ENCODE peak calls at places on chromosomes 2 and 18, in five cellular contexts. A, J, Z, U and V are unnamed samples.

GRCh38 chr2:127857494-127857818 is 499 bp downstream of the POLR2D start:
- DNase-seq in U (no peak), Z (no peak), A (peak; percentile 11), J (no peak), V (peak; percentile 21)

GRCh38 chr2:241909769-241910168 is 40.2 kb downstream of the RTP5 start:
- DNase-seq in J (no peak), U (no peak), A (no peak), Z (no peak), V (no peak)

GRCh38 chr2:126859631-126860030 is 39.1 kb upstream of the TEX51 start:
- DNase-seq in J (peak; percentile 22), Z (no peak), A (no peak), U (no peak), V (no peak)

GRCh38 chr2:10385501-10385900 is 62.6 kb downstream of the ODC1 start:
- DNase-seq in Z (no peak), J (no peak), U (no peak), A (no peak), V (no peak)

GRCh38 chr2:191631754-191632153 is 46.2 kb upstream of the NABP1 start:
- DNase-seq in U (peak; percentile 20), J (no peak), A (peak; percentile 70), Z (peak; percentile 61), V (peak; percentile 31)

GRCh38 chr2:8309131-8309530 is 372.7 kb upstream of the ID2 start:
- DNase-seq in A (no peak), U (no peak), Z (no peak), J (no peak), V (no peak)

GRCh38 chr2:235747868-235748144 is 254.0 kb downstream of the AGAP1 start:
- DNase-seq in Z (peak; percentile 66), U (no peak), A (peak; percentile 82), J (no peak), V (peak; percentile 16)

GRCh38 chr2:104862061-104862941 is 8.4 kb downstream of the POU3F3 start:
- DNase-seq in U (no peak), J (no peak), Z (no peak), A (no peak), V (no peak)

GRCh38 chr2:171957061-171957460 is 34.8 kb downstream of the HAT1 start:
- DNase-seq in J (no peak), A (peak; percentile 21), Z (no peak), U (no peak), V (no peak)

DNA sequence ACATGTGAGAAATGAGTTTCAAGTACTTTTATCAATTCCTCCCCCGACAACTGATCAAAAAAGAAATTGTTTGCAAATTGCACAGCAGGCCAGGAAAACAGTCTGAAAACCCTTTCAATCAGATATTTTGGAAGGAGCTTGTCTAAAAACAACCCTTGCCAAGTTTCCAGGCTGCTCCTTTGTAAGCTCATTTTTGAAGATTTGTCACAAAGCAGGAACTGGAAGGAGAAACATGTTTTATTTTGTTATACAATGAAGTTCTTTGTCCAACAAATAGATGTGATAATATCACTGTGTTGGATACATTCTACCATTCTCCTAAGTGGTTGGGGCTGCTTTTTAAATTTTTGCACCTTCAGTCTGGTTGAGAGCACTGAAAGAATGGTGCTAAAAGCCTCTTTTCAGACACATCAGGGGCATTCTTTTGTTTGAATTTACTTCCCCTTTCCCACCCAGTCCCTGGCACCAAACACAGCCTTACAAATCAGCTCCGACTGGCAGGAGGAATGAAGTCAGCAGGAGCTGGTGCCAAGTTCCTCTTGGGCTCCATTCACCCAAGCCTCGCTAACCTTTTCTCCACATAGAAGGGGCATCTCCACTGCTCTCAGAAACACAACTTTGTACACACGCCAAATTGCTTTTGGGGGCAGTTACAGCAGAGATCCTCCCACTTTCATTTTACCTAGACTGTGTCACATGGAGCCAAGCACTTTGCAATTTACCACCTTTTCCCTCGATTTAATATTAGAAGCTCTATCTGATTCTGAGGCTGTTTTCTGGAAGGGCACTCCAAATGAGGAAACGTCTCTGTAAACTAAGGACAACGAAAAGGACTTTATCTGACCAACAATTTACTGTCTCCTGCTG is 88.0 kb downstream of the C1D start:
- DNase-seq in J (peak; percentile 36), U (peak; percentile 25), A (no peak), Z (no peak), V (peak; percentile 49)
- H3K4me1 ChIP-seq in J (no peaks in the 10 kb centered on the region), U (no peaks in the 10 kb centered on the region), A (no peaks in the 10 kb centered on the region), Z (no peaks in the 10 kb centered on the region), V (peaks cover 4% of the 10 kb centered on the region)

GRCh38 chr2:112148477-112148876 is 10.3 kb downstream of the FBLN7 start:
- DNase-seq in U (no peak), Z (no peak), A (no peak), J (no peak), V (no peak)
- H3K4me1 ChIP-seq in U (peaks cover 8% of the 10 kb centered on the region), Z (no peaks in the 10 kb centered on the region), A (no peaks in the 10 kb centered on the region), J (no peaks in the 10 kb centered on the region), V (no peaks in the 10 kb centered on the region)

GRCh38 chr2:218229851-218230250 is 12.9 kb downstream of the ARPC2 start:
- DNase-seq in J (no peak), Z (no peak), U (no peak), A (peak; percentile 58), V (no peak)
- H3K4me1 ChIP-seq in J (peaks cover 17% of the 10 kb centered on the region), Z (peaks cover 3% of the 10 kb centered on the region), U (peaks cover 58% of the 10 kb centered on the region), A (peaks cover 32% of the 10 kb centered on the region), V (peaks cover 52% of the 10 kb centered on the region)

GRCh38 chr18:22171263-22171838 is 2.0 kb downstream of the GATA6 start:
- DNase-seq in U (no peak), A (no peak), J (no peak), Z (no peak), V (no peak)
- H3K4me1 ChIP-seq in U (peaks cover 81% of the 10 kb centered on the region), A (peaks cover 26% of the 10 kb centered on the region), J (no peaks in the 10 kb centered on the region), Z (no peaks in the 10 kb centered on the region), V (no peaks in the 10 kb centered on the region)

DNA sequence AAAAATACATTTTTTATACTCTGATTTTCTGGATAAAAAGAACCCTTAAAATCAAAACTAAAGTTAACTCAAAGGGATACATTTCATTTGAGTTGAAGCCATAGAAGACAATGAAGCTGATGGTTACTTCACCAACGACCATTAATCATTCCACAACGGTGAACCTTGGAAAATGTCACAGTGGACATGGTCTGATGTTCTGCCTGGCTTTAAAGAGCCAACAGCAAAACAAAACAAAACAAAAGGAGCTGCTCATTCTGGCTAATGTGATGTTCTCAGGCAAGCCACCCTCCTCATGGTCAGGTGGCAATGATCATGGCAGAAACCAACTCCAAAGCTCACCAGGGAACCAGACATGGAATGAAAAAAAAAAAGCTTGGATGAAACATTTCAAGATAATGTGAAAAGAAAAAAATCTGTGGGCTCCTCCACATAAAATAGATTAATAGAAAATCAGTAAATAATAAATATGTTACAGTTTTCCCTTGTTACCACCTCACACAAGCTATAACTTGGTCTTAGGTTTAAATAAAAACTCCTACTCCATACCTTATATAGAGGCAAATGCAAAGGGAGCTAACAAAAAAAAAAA is 90.1 kb upstream of the SERTAD2 start:
- DNase-seq in U (no peak), A (no peak), Z (no peak), J (no peak), V (no peak)
- H3K4me1 ChIP-seq in U (peaks cover 5% of the 10 kb centered on the region), A (peaks cover 7% of the 10 kb centered on the region), Z (no peaks in the 10 kb centered on the region), J (no peaks in the 10 kb centered on the region), V (no peaks in the 10 kb centered on the region)

GRCh38 chr2:186718895-186719294 is 25.0 kb downstream of the FAM171B start:
- DNase-seq in U (no peak), A (no peak), Z (no peak), J (no peak), V (no peak)
- H3K4me1 ChIP-seq in U (no peaks in the 10 kb centered on the region), A (no peaks in the 10 kb centered on the region), Z (no peaks in the 10 kb centered on the region), J (no peaks in the 10 kb centered on the region), V (no peaks in the 10 kb centered on the region)

DNA sequence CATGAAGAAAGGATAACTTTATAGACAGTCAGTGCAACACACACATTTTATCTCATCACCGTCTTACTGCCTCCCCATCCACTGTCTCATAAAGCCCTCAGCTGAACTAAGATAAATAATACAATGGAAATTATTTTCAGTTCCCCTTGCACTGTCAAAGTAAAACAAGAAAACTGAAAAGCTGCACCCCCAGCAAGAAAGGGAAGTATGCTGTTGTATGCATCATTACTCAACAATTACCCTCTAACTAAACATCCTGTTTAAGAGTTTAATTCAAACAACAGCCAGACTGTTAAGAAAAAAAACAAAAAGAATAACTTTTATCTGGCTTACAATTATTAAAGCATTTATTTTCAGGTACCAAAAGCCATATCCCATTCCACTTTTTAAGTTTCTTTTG is 25.0 kb downstream of the MPPE1 start:
- DNase-seq in Z (no peak), J (no peak), A (no peak), U (no peak), V (no peak)
- H3K4me1 ChIP-seq in Z (no peaks in the 10 kb centered on the region), J (no peaks in the 10 kb centered on the region), A (peaks cover 22% of the 10 kb centered on the region), U (no peaks in the 10 kb centered on the region), V (no peaks in the 10 kb centered on the region)

DNA sequence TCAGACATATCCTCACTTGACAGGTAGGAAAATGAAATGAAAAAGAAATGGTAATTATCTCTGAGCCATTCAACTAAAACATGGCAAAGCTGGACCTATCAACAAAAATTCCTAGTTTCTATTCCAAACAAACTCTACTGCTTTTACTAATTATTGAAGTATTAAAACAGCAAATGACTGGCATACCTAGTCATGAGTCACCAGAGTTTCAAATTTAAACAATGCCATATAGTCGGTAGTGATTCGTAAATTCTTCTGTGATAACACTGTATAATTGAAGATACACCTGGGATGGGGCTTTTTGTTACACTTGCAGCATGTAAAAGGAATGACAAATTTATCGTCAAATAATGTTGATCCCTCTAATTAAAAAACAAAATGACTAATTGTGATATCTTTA is 153.1 kb upstream of the THUMPD2 start:
- DNase-seq in U (no peak), J (no peak), Z (no peak), A (no peak), V (no peak)
- H3K4me1 ChIP-seq in U (no peaks in the 10 kb centered on the region), J (no peaks in the 10 kb centered on the region), Z (no peaks in the 10 kb centered on the region), A (no peaks in the 10 kb centered on the region), V (no peaks in the 10 kb centered on the region)